ENCODE peak calls at places on chromosome 21, in four cellular contexts. One of them, this sample, is unnamed. For H3K27me3, the result is how much of the 10 kb centered on the place peaks cover.

GRCh38 chr21:32414579-32415358 is 2.3 kb downstream of the EVA1C start:
- DNase-seq in mesendoderm: no peak
- DNase-seq in effector memory CD4-positive, alpha-beta T cell: no peak
- DNase-seq in thoracic aorta: no peak
- DNase-seq in this sample: no peak

GRCh38 chr21:29418813-29419212 is 120.1 kb downstream of the BACH1 start:
- DNase-seq in mesendoderm: no peak
- DNase-seq in effector memory CD4-positive, alpha-beta T cell: no peak
- DNase-seq in thoracic aorta: no peak
- DNase-seq in this sample: no peak

GRCh38 chr21:39314155-39315027 is 959 bp upstream of the BRWD1 start:
- DNase-seq in mesendoderm: peak
- DNase-seq in effector memory CD4-positive, alpha-beta T cell: peak
- DNase-seq in thoracic aorta: no peak
- DNase-seq in this sample: peak

GRCh38 chr21:35962917-35963316 is 97.4 kb downstream of the SETD4 start:
- DNase-seq in mesendoderm: no peak
- DNase-seq in effector memory CD4-positive, alpha-beta T cell: no peak
- DNase-seq in thoracic aorta: no peak
- DNase-seq in this sample: no peak

GRCh38 chr21:38798481-38798882 is 7.2 kb upstream of the ETS2 start:
- DNase-seq in mesendoderm: peak
- DNase-seq in effector memory CD4-positive, alpha-beta T cell: no peak
- DNase-seq in thoracic aorta: no peak
- DNase-seq in this sample: no peak

GRCh38 chr21:38976900-38977299 is 171.2 kb downstream of the ETS2 start:
- DNase-seq in mesendoderm: no peak
- DNase-seq in effector memory CD4-positive, alpha-beta T cell: no peak
- DNase-seq in thoracic aorta: no peak
- DNase-seq in this sample: no peak

GRCh38 chr21:23725576-23725975 is 1881.7 kb downstream of the MRPL39 start:
- DNase-seq in mesendoderm: peak
- DNase-seq in effector memory CD4-positive, alpha-beta T cell: no peak
- DNase-seq in thoracic aorta: no peak
- DNase-seq in this sample: peak

GRCh38 chr21:32350211-32350980 is 42.4 kb downstream of the URB1 start:
- DNase-seq in mesendoderm: no peak
- DNase-seq in effector memory CD4-positive, alpha-beta T cell: no peak
- DNase-seq in thoracic aorta: no peak
- DNase-seq in this sample: no peak

GRCh38 chr21:26707241-26707640 is 134.2 kb upstream of the CYYR1 start:
- DNase-seq in mesendoderm: no peak
- DNase-seq in effector memory CD4-positive, alpha-beta T cell: no peak
- DNase-seq in thoracic aorta: no peak
- DNase-seq in this sample: no peak

GRCh38 chr21:41681939-41682718 is 84.7 kb downstream of the RIPK4 start:
- DNase-seq in mesendoderm: no peak
- DNase-seq in effector memory CD4-positive, alpha-beta T cell: no peak
- DNase-seq in thoracic aorta: no peak
- DNase-seq in this sample: no peak

GRCh38 chr21:39020751-39021474 is 162.3 kb downstream of the PSMG1 start:
- DNase-seq in mesendoderm: peak
- DNase-seq in effector memory CD4-positive, alpha-beta T cell: no peak
- DNase-seq in thoracic aorta: no peak
- DNase-seq in this sample: no peak

GRCh38 chr21:27202301-27202700 is 235.4 kb upstream of the ADAMTS5 start:
- DNase-seq in mesendoderm: no peak
- DNase-seq in effector memory CD4-positive, alpha-beta T cell: no peak
- DNase-seq in thoracic aorta: no peak
- DNase-seq in this sample: no peak

GRCh38 chr21:27480841-27481261 is 514.0 kb upstream of the ADAMTS5 start:
- DNase-seq in mesendoderm: no peak
- DNase-seq in effector memory CD4-positive, alpha-beta T cell: no peak
- DNase-seq in thoracic aorta: no peak
- DNase-seq in this sample: no peak

GRCh38 chr21:37534431-37534830 is 167.9 kb downstream of the DYRK1A start:
- DNase-seq in mesendoderm: no peak
- DNase-seq in effector memory CD4-positive, alpha-beta T cell: no peak
- DNase-seq in thoracic aorta: no peak
- DNase-seq in this sample: no peak

GRCh38 chr21:33660406-33660805 is 18.1 kb downstream of the ITSN1 start:
- DNase-seq in mesendoderm: no peak
- DNase-seq in effector memory CD4-positive, alpha-beta T cell: no peak
- DNase-seq in thoracic aorta: no peak
- DNase-seq in this sample: no peak

GRCh38 chr21:41684381-41685245 is 82.2 kb downstream of the RIPK4 start:
- DNase-seq in mesendoderm: peak
- DNase-seq in effector memory CD4-positive, alpha-beta T cell: no peak
- DNase-seq in thoracic aorta: no peak
- DNase-seq in this sample: peak

DNA sequence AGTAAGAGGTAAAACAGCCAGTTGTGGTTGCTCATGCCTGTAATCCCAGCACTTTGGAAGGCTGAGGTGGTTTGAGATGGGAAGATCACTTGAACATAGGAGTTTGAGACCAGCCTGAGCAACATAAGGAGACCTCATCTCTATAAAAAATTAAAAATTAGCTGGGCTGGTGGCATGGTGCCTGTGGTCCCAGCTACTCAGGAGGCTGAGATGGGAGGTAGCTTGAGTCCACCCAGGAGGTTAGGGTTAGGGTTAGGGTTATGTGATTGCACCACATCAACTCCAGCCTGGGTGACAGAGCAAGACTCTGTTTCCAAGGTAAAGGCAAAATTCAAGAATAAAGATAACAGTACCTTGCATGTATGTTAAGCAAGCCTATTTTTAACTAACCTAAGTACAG is 3.5 kb downstream of the SAMSN1 start:
- DNase-seq in mesendoderm: no peak
- DNase-seq in effector memory CD4-positive, alpha-beta T cell: no peak
- DNase-seq in thoracic aorta: no peak
- DNase-seq in this sample: no peak
- H3K4me3 ChIP-seq in mesendoderm: no peak
- H3K4me3 ChIP-seq in effector memory CD4-positive, alpha-beta T cell: peak
- H3K4me3 ChIP-seq in thoracic aorta: peak
- H3K4me3 ChIP-seq in this sample: no peak

DNA sequence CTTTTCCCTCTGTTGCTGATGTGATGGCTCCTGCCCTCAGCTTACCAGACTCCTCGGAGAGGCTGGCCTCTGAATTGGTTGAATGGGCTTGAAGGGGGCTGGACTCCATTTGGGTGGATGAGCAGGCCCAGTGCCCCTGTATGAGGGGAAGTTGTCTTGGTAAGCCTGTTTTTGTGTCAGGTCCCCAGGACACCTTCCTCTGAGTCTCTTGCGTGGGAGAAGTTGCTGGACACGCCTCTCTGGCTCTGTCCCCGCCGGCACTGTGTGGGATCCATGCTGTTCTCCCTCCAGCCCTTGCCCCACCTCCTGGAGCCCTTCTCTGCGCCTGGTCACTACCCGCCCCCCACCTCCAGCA is 42.6 kb downstream of the PDE9A start:
- DNase-seq in mesendoderm: no peak
- DNase-seq in effector memory CD4-positive, alpha-beta T cell: no peak
- DNase-seq in thoracic aorta: no peak
- DNase-seq in this sample: peak
- H3K27me3 ChIP-seq in mesendoderm: under half
- H3K27me3 ChIP-seq in effector memory CD4-positive, alpha-beta T cell: under half
- H3K27me3 ChIP-seq in thoracic aorta: under half
- H3K27me3 ChIP-seq in this sample: under half

DNA sequence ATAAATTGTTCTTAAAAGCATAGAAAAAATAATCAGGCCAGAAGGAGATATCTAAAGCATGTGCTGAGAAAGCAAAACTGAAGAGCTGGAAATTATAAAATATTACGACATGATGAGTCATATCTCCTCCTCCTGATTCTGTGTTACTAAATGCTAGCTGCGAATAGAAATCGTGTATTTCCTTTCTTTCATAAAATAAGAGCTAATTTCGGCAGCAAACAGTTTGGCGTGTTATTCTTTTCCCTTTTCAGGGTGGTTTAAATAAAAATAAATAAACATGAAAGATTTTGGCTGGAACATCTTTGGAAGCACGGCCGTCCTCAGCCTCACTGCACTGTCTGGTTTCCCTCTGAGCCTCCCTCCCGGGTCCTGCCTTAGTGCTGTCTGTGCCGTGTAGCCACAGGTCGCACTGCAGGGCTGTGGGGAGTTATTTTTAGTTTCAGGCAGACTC is 56.0 kb downstream of the ADARB1 start:
- DNase-seq in mesendoderm: no peak
- DNase-seq in effector memory CD4-positive, alpha-beta T cell: no peak
- DNase-seq in thoracic aorta: no peak
- DNase-seq in this sample: no peak
- H3K4me3 ChIP-seq in mesendoderm: no peak
- H3K4me3 ChIP-seq in effector memory CD4-positive, alpha-beta T cell: no peak
- H3K4me3 ChIP-seq in thoracic aorta: peak
- H3K4me3 ChIP-seq in this sample: no peak

GRCh38 chr21:43352568-43353281 is 74.2 kb downstream of the SIK1 start:
- DNase-seq in mesendoderm: peak
- DNase-seq in effector memory CD4-positive, alpha-beta T cell: no peak
- DNase-seq in thoracic aorta: no peak
- DNase-seq in this sample: no peak
- H3K27me3 ChIP-seq in mesendoderm: under half
- H3K27me3 ChIP-seq in effector memory CD4-positive, alpha-beta T cell: under half
- H3K27me3 ChIP-seq in thoracic aorta: under half
- H3K27me3 ChIP-seq in this sample: under half

GRCh38 chr21:17003221-17003620 is 509.6 kb upstream of the CXADR start:
- DNase-seq in mesendoderm: peak
- DNase-seq in effector memory CD4-positive, alpha-beta T cell: no peak
- DNase-seq in thoracic aorta: no peak
- DNase-seq in this sample: no peak
- H3K4me3 ChIP-seq in mesendoderm: no peak
- H3K4me3 ChIP-seq in effector memory CD4-positive, alpha-beta T cell: no peak
- H3K4me3 ChIP-seq in thoracic aorta: no peak
- H3K4me3 ChIP-seq in this sample: no peak

GRCh38 chr21:44706706-44707615 is 4.4 kb downstream of the TSPEAR start:
- DNase-seq in mesendoderm: no peak
- DNase-seq in effector memory CD4-positive, alpha-beta T cell: no peak
- DNase-seq in thoracic aorta: no peak
- DNase-seq in this sample: peak
- H3K27me3 ChIP-seq in mesendoderm: under half
- H3K27me3 ChIP-seq in effector memory CD4-positive, alpha-beta T cell: half or more
- H3K27me3 ChIP-seq in thoracic aorta: under half
- H3K27me3 ChIP-seq in this sample: half or more

GRCh38 chr21:34883501-34884271 is 165.4 kb downstream of the RUNX1 start:
- DNase-seq in mesendoderm: no peak
- DNase-seq in effector memory CD4-positive, alpha-beta T cell: no peak
- DNase-seq in thoracic aorta: no peak
- DNase-seq in this sample: no peak

GRCh38 chr21:34882719-34883131 is 166.4 kb downstream of the RUNX1 start:
- DNase-seq in mesendoderm: no peak
- DNase-seq in effector memory CD4-positive, alpha-beta T cell: no peak
- DNase-seq in thoracic aorta: no peak
- DNase-seq in this sample: no peak

GRCh38 chr21:34885125-34885524 is 164.0 kb downstream of the RUNX1 start:
- DNase-seq in mesendoderm: no peak
- DNase-seq in effector memory CD4-positive, alpha-beta T cell: no peak
- DNase-seq in thoracic aorta: no peak
- DNase-seq in this sample: no peak

GRCh38 chr21:34885636-34886553 is 163.2 kb downstream of the RUNX1 start:
- DNase-seq in mesendoderm: peak
- DNase-seq in effector memory CD4-positive, alpha-beta T cell: no peak
- DNase-seq in thoracic aorta: no peak
- DNase-seq in this sample: peak

GRCh38 chr21:34884346-34884929 is 164.7 kb downstream of the RUNX1 start:
- DNase-seq in mesendoderm: no peak
- DNase-seq in effector memory CD4-positive, alpha-beta T cell: no peak
- DNase-seq in thoracic aorta: no peak
- DNase-seq in this sample: no peak
- H3K4me3 ChIP-seq in mesendoderm: no peak
- H3K4me3 ChIP-seq in effector memory CD4-positive, alpha-beta T cell: no peak
- H3K4me3 ChIP-seq in thoracic aorta: peak
- H3K4me3 ChIP-seq in this sample: no peak